ENCODE peak calls at places on chromosome 17, in ten cellular contexts. L, M, A, E, S, Y, C, J, U and F are unnamed samples.

GRCh38 chr17:78477913-78478756 is 99.1 kb downstream of the DNAH17 start:
- DNase-seq in L (no peak), M (no peak), A (no peak), E (no peak), S (no peak), Y (no peak), C (no peak), J (no peak), U (no peak), F (no peak)

GRCh38 chr17:29977836-29978235 is 36.4 kb downstream of the EFCAB5 start:
- DNase-seq in L (peak; percentile 87), M (peak; percentile 68), A (no peak), E (peak; percentile 89), S (peak; percentile 45), Y (no peak), C (no peak), J (peak; percentile 58), U (no peak), F (no peak)

GRCh38 chr17:44804301-44805061 is 25.6 kb downstream of the GJC1 start:
- DNase-seq in L (peak; percentile 87), M (peak; percentile 35), A (no peak), E (no peak), S (no peak), Y (no peak), C (no peak), J (no peak), U (no peak), F (no peak)

GRCh38 chr17:6823011-6823442 is 8.5 kb downstream of the TEKT1 start:
- DNase-seq in L (peak; percentile 49), M (peak; percentile 57), A (no peak), E (peak; percentile 65), S (no peak), Y (no peak), C (no peak), J (peak; percentile 23), U (no peak), F (no peak)

GRCh38 chr17:83100853-83101391 is 21.5 kb downstream of the METRNL start:
- DNase-seq in L (no peak), M (no peak), A (no peak), E (no peak), S (no peak), Y (no peak), C (peak; percentile 56), J (no peak), U (no peak), F (no peak)

GRCh38 chr17:75846701-75847594 is 2.7 kb upstream of the UNC13D start:
- DNase-seq in L (no peak), M (no peak), A (no peak), E (no peak), S (no peak), Y (no peak), C (no peak), J (no peak), U (no peak), F (no peak)

GRCh38 chr17:43556292-43556691 is 10.2 kb upstream of the ETV4 start:
- DNase-seq in L (peak; percentile 69), M (peak; percentile 34), A (no peak), E (peak; percentile 93), S (no peak), Y (no peak), C (peak; percentile 43), J (peak; percentile 23), U (no peak), F (no peak)

GRCh38 chr17:38544839-38545209 is 60.9 kb downstream of the SRCIN1 start:
- DNase-seq in L (no peak), M (no peak), A (no peak), E (no peak), S (no peak), Y (no peak), C (no peak), J (peak; percentile 16), U (no peak), F (no peak)

GRCh38 chr17:74134991-74135390 is 68.5 kb upstream of the RPL38 start:
- DNase-seq in L (no peak), M (no peak), A (no peak), E (no peak), S (no peak), Y (no peak), C (no peak), J (no peak), U (no peak), F (no peak)

GRCh38 chr17:56478836-56479447 is 114.6 kb upstream of the NOG start:
- DNase-seq in L (peak; percentile 14), M (peak; percentile 39), A (no peak), E (peak; percentile 13), S (no peak), Y (no peak), C (peak; percentile 77), J (peak; percentile 52), U (no peak), F (peak; percentile 57)

GRCh38 chr17:2837147-2837561 is 40.9 kb downstream of the RAP1GAP2 start:
- DNase-seq in L (no peak), M (no peak), A (no peak), E (no peak), S (no peak), Y (peak; percentile 42), C (peak; percentile 83), J (no peak), U (no peak), F (no peak)

GRCh38 chr17:80943346-80944145 is 48.1 kb upstream of the CHMP6 start:
- DNase-seq in L (no peak), M (no peak), A (no peak), E (no peak), S (no peak), Y (no peak), C (no peak), J (no peak), U (no peak), F (no peak)

GRCh38 chr17:386145-386876 is 33.7 kb upstream of the RPH3AL start:
- DNase-seq in L (no peak), M (peak; percentile 34), A (no peak), E (peak; percentile 26), S (no peak), Y (peak; percentile 69), C (peak; percentile 81), J (peak; percentile 8), U (peak; percentile 58), F (no peak)

GRCh38 chr17:43661699-43662431 is at the start of gene MEOX1:
- DNase-seq in L (peak; percentile 34), M (peak; percentile 75), A (no peak), E (peak; percentile 50), S (no peak), Y (no peak), C (no peak), J (peak; percentile 80), U (no peak), F (no peak)

GRCh38 chr17:66523378-66524174 is 221.2 kb downstream of the PRKCA start:
- DNase-seq in L (no peak), M (no peak), A (peak; percentile 59), E (no peak), S (no peak), Y (no peak), C (no peak), J (no peak), U (no peak), F (no peak)

GRCh38 chr17:80892900-80893603 is 98.6 kb upstream of the CHMP6 start:
- DNase-seq in L (peak; percentile 86), M (peak; percentile 34), A (no peak), E (peak; percentile 37), S (no peak), Y (peak; percentile 37), C (no peak), J (peak; percentile 97), U (no peak), F (peak; percentile 19)

GRCh38 chr17:67759355-67760171 is 41.8 kb downstream of the NOL11 start:
- DNase-seq in L (peak; percentile 52), M (peak; percentile 48), A (no peak), E (peak; percentile 61), S (peak; percentile 4), Y (no peak), C (no peak), J (no peak), U (no peak), F (no peak)

GRCh38 chr17:49993423-49994037 is 1.5 kb downstream of the DLX3 start:
- DNase-seq in L (no peak), M (no peak), A (no peak), E (no peak), S (no peak), Y (no peak), C (no peak), J (no peak), U (no peak), F (no peak)

GRCh38 chr17:6796887-6797490 is 21.0 kb downstream of the FBXO39 start:
- DNase-seq in L (peak; percentile 22), M (no peak), A (no peak), E (peak; percentile 54), S (no peak), Y (no peak), C (no peak), J (peak; percentile 47), U (no peak), F (no peak)

GRCh38 chr17:29179232-29180036 is 764 bp downstream of the MYO18A start:
- DNase-seq in L (no peak), M (no peak), A (no peak), E (no peak), S (no peak), Y (no peak), C (no peak), J (no peak), U (no peak), F (no peak)

GRCh38 chr17:72715906-72716572 is 376.4 kb downstream of the SLC39A11 start:
- DNase-seq in L (peak; percentile 93), M (peak; percentile 93), A (peak; percentile 35), E (peak; percentile 96), S (peak; percentile 87), Y (no peak), C (no peak), J (peak; percentile 99), U (no peak), F (peak; percentile 61)

GRCh38 chr17:14302421-14303099 is 1.7 kb downstream of the HS3ST3B1 start:
- DNase-seq in L (peak; percentile 79), M (peak; percentile 89), A (peak; percentile 53), E (peak; percentile 86), S (no peak), Y (peak; percentile 79), C (peak; percentile 92), J (peak; percentile 75), U (peak; percentile 45), F (peak; percentile 39)

GRCh38 chr17:21564262-21564661 is 128.1 kb upstream of the KCNJ18 start:
- DNase-seq in L (no peak), M (no peak), A (no peak), E (no peak), S (no peak), Y (no peak), C (no peak), J (no peak), U (no peak), F (no peak)

GRCh38 chr17:60964160-60964559 is 286.5 kb downstream of the BCAS3 start:
- DNase-seq in L (no peak), M (no peak), A (no peak), E (no peak), S (no peak), Y (no peak), C (no peak), J (no peak), U (no peak), F (no peak)

GRCh38 chr17:57949649-57950048 is 5.6 kb downstream of the CUEDC1 start:
- DNase-seq in L (no peak), M (no peak), A (peak; percentile 29), E (peak; percentile 29), S (no peak), Y (no peak), C (no peak), J (peak; percentile 55), U (no peak), F (no peak)

GRCh38 chr17:17235212-17236174 is 1.5 kb downstream of the FLCN start:
- DNase-seq in L (peak; percentile 25), M (peak; percentile 45), A (peak; percentile 33), E (peak; percentile 35), S (no peak), Y (no peak), C (no peak), J (peak; percentile 32), U (no peak), F (no peak)

GRCh38 chr17:11204991-11205390 is 36.0 kb upstream of the SHISA6 start:
- DNase-seq in L (no peak), M (no peak), A (no peak), E (no peak), S (no peak), Y (no peak), C (no peak), J (no peak), U (no peak), F (no peak)

GRCh38 chr17:15510361-15510760 is 42.9 kb upstream of the CDRT4 start:
- DNase-seq in L (peak; percentile 55), M (peak; percentile 77), A (no peak), E (peak; percentile 82), S (peak; percentile 53), Y (no peak), C (no peak), J (peak; percentile 60), U (no peak), F (peak; percentile 75)